ENCODE peak calls at places on chromosomes 12 and 14, in ten cellular contexts. P is choroid plexus epithelial cell; N is AG08395; F is astrocyte of the cerebellum; I is H9; A is activated T-helper 1 cell treated with anti-CD3 and anti-CD28 coated beads, Interleukin-12 subunit alpha, Interleukin-12 subunit beta, Interleukin-2, Interleukin-4 antibody, amounts not matched to agents 30 ng/mL and 10 ng/mL and 1 ng/mL, durations not matched to agents 14 hours and 24 hours and 36 hours; Z is NCI-H1105; S is HS-5; E is Right ventricle myocardium superior; V is RPMI7951. O is an unnamed sample.

GRCh38 chr12:1773937-1774655 is 46.3 kb upstream of the LRTM2 start:
- DNase-seq in P (no peak), N (peak), F (no peak), I (no peak), A (no peak), Z (no peak), S (no peak), E (no peak), V (peak), O (no peak)

GRCh38 chr12:56007892-56008471 is 10.9 kb downstream of the SUOX start:
- DNase-seq in P (peak), N (peak), F (no peak), I (no peak), A (no peak), Z (peak), S (no peak), E (no peak), V (peak), O (peak)

GRCh38 chr12:100234166-100234565 is 32.7 kb downstream of the DEPDC4 start:
- DNase-seq in P (peak), N (peak), F (no peak), I (no peak), A (no peak), Z (no peak), S (peak), E (no peak), V (peak), O (peak)

GRCh38 chr12:106917503-106917902 is 38.2 kb upstream of the TMEM263 start:
- DNase-seq in P (no peak), N (no peak), F (no peak), I (no peak), A (no peak), Z (no peak), S (no peak), E (no peak), V (no peak), O (no peak)

GRCh38 chr12:14802961-14803829 is at the start of the genes C12orf60 and WBP11:
- DNase-seq in P (peak), N (peak), F (peak), I (peak), A (peak), Z (peak), S (peak), E (peak), V (peak), O (peak)

GRCh38 chr14:24032727-24033418 is 18.9 kb upstream of the CARMIL3 start:
- DNase-seq in P (peak), N (peak), F (no peak), I (no peak), A (no peak), Z (no peak), S (peak), E (no peak), V (peak), O (peak)

GRCh38 chr14:99148861-99149610 is 123.0 kb downstream of the BCL11B start:
- DNase-seq in P (no peak), N (no peak), F (no peak), I (no peak), A (no peak), Z (no peak), S (no peak), E (no peak), V (no peak), O (no peak)

GRCh38 chr14:70955543-70956480 is 48.6 kb downstream of the PCNX1 start:
- DNase-seq in P (peak), N (peak), F (no peak), I (no peak), A (peak), Z (no peak), S (no peak), E (no peak), V (peak), O (peak)

GRCh38 chr14:77889971-77890442 is 90.1 kb downstream of the ADCK1 start:
- DNase-seq in P (peak), N (peak), F (peak), I (no peak), A (no peak), Z (no peak), S (peak), E (no peak), V (peak), O (peak)

GRCh38 chr14:81301371-81301770 is 80.6 kb upstream of the GTF2A1 start:
- DNase-seq in P (no peak), N (no peak), F (no peak), I (no peak), A (no peak), Z (no peak), S (no peak), E (no peak), V (no peak), O (no peak)

GRCh38 chr14:68757618-68758081 is 35.2 kb downstream of the ZFP36L1 start:
- DNase-seq in P (peak), N (peak), F (no peak), I (no peak), A (no peak), Z (no peak), S (no peak), E (peak), V (peak), O (no peak)

GRCh38 chr14:105389976-105390848 is 8.1 kb upstream of the TEX22 start:
- DNase-seq in P (no peak), N (no peak), F (no peak), I (no peak), A (no peak), Z (no peak), S (no peak), E (peak), V (no peak), O (peak)

GRCh38 chr12:47992776-47993175 is 11.5 kb downstream of the COL2A1 start:
- DNase-seq in P (no peak), N (no peak), F (no peak), I (no peak), A (no peak), Z (no peak), S (no peak), E (no peak), V (no peak), O (no peak)

GRCh38 chr12:127179199-127179598 is 1087.8 kb upstream of the TMEM132C start:
- DNase-seq in P (no peak), N (peak), F (no peak), I (no peak), A (no peak), Z (no peak), S (no peak), E (no peak), V (peak), O (peak)

GRCh38 chr14:35474323-35474722 is 59.6 kb upstream of the INSM2 start:
- DNase-seq in P (no peak), N (no peak), F (no peak), I (no peak), A (no peak), Z (no peak), S (no peak), E (no peak), V (no peak), O (no peak)